ENCODE peak calls at places on chromosomes 12 and 14, in eight cellular contexts. H is NCI-H510A treated with DMSO at 0.1 percent for 48 hours; B is cardiac muscle cell; Z is psoas muscle; V is RPMI7951; I is activated T-helper 1 cell treated with anti-CD3 and anti-CD28 coated beads, Interleukin-12 subunit alpha, Interleukin-12 subunit beta, Interleukin-2, Interleukin-4 antibody, amounts not matched to agents 30 ng/mL and 10 ng/mL and 1 ng/mL, durations not matched to agents 14 hours and 24 hours and 36 hours; C is C1 segment of cervical spinal cord; Q is GM12865. R is an unnamed sample.

GRCh38 chr12:111268738-111269572 is 99.9 kb downstream of the PHETA1 start:
- DNase-seq in H (no peak), B (no peak), Z (no peak), V (no peak), I (no peak), C (no peak), Q (peak), R (no peak)

GRCh38 chr14:102517412-102518062 is 8.0 kb upstream of the ANKRD9 start:
- DNase-seq in H (no peak), B (no peak), Z (no peak), V (no peak), I (no peak), C (no peak), Q (no peak), R (no peak)

GRCh38 chr14:50312734-50313054 is 570 bp downstream of the DMAC2L start:
- DNase-seq in H (peak), B (no peak), Z (no peak), V (no peak), I (no peak), C (no peak), Q (no peak), R (no peak)

GRCh38 chr12:49198431-49199155 is 9.7 kb upstream of the TUBA1A start:
- DNase-seq in H (no peak), B (peak), Z (peak), V (peak), I (no peak), C (peak), Q (no peak), R (no peak)

GRCh38 chr12:128083132-128083729 is 183.7 kb upstream of the TMEM132C start:
- DNase-seq in H (no peak), B (no peak), Z (no peak), V (no peak), I (no peak), C (no peak), Q (no peak), R (no peak)

GRCh38 chr14:100307215-100308111 is 1.2 kb upstream of the SLC25A29 start:
- DNase-seq in H (no peak), B (no peak), Z (peak), V (no peak), I (no peak), C (no peak), Q (no peak), R (no peak)

GRCh38 chr14:81474156-81474492 is 59.5 kb downstream of the SEL1L start:
- DNase-seq in H (no peak), B (no peak), Z (no peak), V (no peak), I (no peak), C (no peak), Q (peak), R (no peak)

GRCh38 chr14:68608235-68608962 is 184.5 kb downstream of the ZFP36L1 start:
- DNase-seq in H (peak), B (no peak), Z (no peak), V (no peak), I (no peak), C (no peak), Q (no peak), R (no peak)

GRCh38 chr14:99544971-99545370 is 59.0 kb downstream of the CCDC85C start:
- DNase-seq in H (no peak), B (no peak), Z (no peak), V (no peak), I (no peak), C (no peak), Q (no peak), R (no peak)

GRCh38 chr12:117507547-117507946 is 146.1 kb upstream of the NOS1 start:
- DNase-seq in H (peak), B (no peak), Z (no peak), V (no peak), I (no peak), C (no peak), Q (no peak), R (no peak)

GRCh38 chr14:48725001-48725734 is 861.0 kb downstream of the RPS29 start:
- DNase-seq in H (no peak), B (no peak), Z (no peak), V (no peak), I (no peak), C (no peak), Q (no peak), R (no peak)

GRCh38 chr14:91283666-91284065 is 39.2 kb upstream of the GPR68 start:
- DNase-seq in H (no peak), B (no peak), Z (no peak), V (peak), I (no peak), C (no peak), Q (no peak), R (no peak)

GRCh38 chr14:93967637-93968250 is 8.6 kb downstream of the ASB2 start:
- DNase-seq in H (no peak), B (no peak), Z (no peak), V (no peak), I (no peak), C (no peak), Q (peak), R (no peak)

GRCh38 chr14:98704441-98704840 is 567.6 kb downstream of the BCL11B start:
- DNase-seq in H (no peak), B (no peak), Z (no peak), V (no peak), I (peak), C (no peak), Q (peak), R (no peak)

GRCh38 chr14:91569301-91569700 is 59.2 kb upstream of the PPP4R3A start:
- DNase-seq in H (no peak), B (no peak), Z (no peak), V (no peak), I (no peak), C (no peak), Q (no peak), R (no peak)

GRCh38 chr14:99067141-99067920 is 204.7 kb downstream of the BCL11B start:
- DNase-seq in H (no peak), B (no peak), Z (no peak), V (no peak), I (no peak), C (no peak), Q (no peak), R (no peak)

GRCh38 chr12:2101359-2101758 is 48.6 kb downstream of the CACNA1C start:
- DNase-seq in H (no peak), B (no peak), Z (no peak), V (no peak), I (no peak), C (no peak), Q (no peak), R (no peak)

GRCh38 chr12:131115766-131116165 is 162.1 kb downstream of the ADGRD1 start:
- DNase-seq in H (no peak), B (no peak), Z (no peak), V (no peak), I (no peak), C (no peak), Q (no peak), R (no peak)

GRCh38 chr12:124497039-124497438 is 70.4 kb downstream of the NCOR2 start:
- DNase-seq in H (no peak), B (peak), Z (peak), V (no peak), I (no peak), C (no peak), Q (no peak), R (no peak)

GRCh38 chr12:55899035-55899434 is 28.7 kb downstream of the PYM1 start:
- DNase-seq in H (no peak), B (peak), Z (no peak), V (peak), I (no peak), C (no peak), Q (no peak), R (no peak)

GRCh38 chr12:105738036-105738435 is 400.7 kb downstream of the NUAK1 start:
- DNase-seq in H (no peak), B (peak), Z (peak), V (peak), I (no peak), C (no peak), Q (no peak), R (no peak)

GRCh38 chr14:100532916-100533630 is 54.1 kb downstream of the BEGAIN start:
- DNase-seq in H (no peak), B (peak), Z (peak), V (peak), I (no peak), C (no peak), Q (no peak), R (no peak)

GRCh38 chr12:108609535-108610335 is 11.9 kb upstream of the TMEM119 start:
- DNase-seq in H (no peak), B (peak), Z (peak), V (peak), I (no peak), C (no peak), Q (peak), R (peak)

GRCh38 chr12:111174283-111175108 is 194.4 kb downstream of the PHETA1 start:
- DNase-seq in H (no peak), B (peak), Z (no peak), V (no peak), I (no peak), C (no peak), Q (no peak), R (no peak)

GRCh38 chr12:123164222-123164621 is 13.3 kb upstream of the PITPNM2 start:
- DNase-seq in H (no peak), B (no peak), Z (no peak), V (no peak), I (no peak), C (no peak), Q (peak), R (no peak)

GRCh38 chr14:99316281-99317163 is 44.5 kb upstream of the BCL11B start:
- DNase-seq in H (no peak), B (no peak), Z (no peak), V (no peak), I (no peak), C (no peak), Q (no peak), R (no peak)

GRCh38 chr12:59077153-59077930 is 157.0 kb upstream of the LRIG3 start:
- DNase-seq in H (peak), B (peak), Z (no peak), V (no peak), I (no peak), C (no peak), Q (no peak), R (no peak)

GRCh38 chr12:88549929-88550328 is 30.3 kb downstream of the KITLG start:
- DNase-seq in H (no peak), B (peak), Z (no peak), V (no peak), I (no peak), C (no peak), Q (no peak), R (no peak)

GRCh38 chr12:1936406-1937320 is 18.2 kb upstream of the CACNA2D4 start:
- DNase-seq in H (peak), B (peak), Z (peak), V (peak), I (no peak), C (peak), Q (no peak), R (no peak)

GRCh38 chr14:25667387-25667786 is 617.4 kb upstream of the STXBP6 start:
- DNase-seq in H (no peak), B (no peak), Z (no peak), V (no peak), I (no peak), C (no peak), Q (no peak), R (no peak)

R was measured in BJ.